ENCODE peak calls at places on chromosome 14, in nine cellular contexts. One of them, this sample, is unnamed. For H3K9me3 and H3K4me1, the result is how much of the 10 kb centered on the place peaks cover.

GRCh38 chr14:65164068-65164824 is 61.9 kb upstream of the MAX start:
- DNase-seq in K562: peak
- DNase-seq in mammary epithelial cell: no peak
- DNase-seq in astrocyte: no peak
- DNase-seq in neural progenitor cell: peak
- DNase-seq in endodermal cell: no peak
- DNase-seq in neuronal stem cell: peak
- DNase-seq in GM23248: peak
- DNase-seq in fibroblast of lung: peak
- DNase-seq in this sample: peak

GRCh38 chr14:52607061-52607460 is 54.4 kb downstream of the GPR137C start:
- DNase-seq in GM23248: no peak
- DNase-seq in endodermal cell: no peak
- DNase-seq in astrocyte: no peak
- DNase-seq in neural progenitor cell: no peak
- DNase-seq in mammary epithelial cell: no peak
- DNase-seq in K562: no peak
- DNase-seq in fibroblast of lung: no peak
- DNase-seq in neuronal stem cell: no peak
- DNase-seq in this sample: no peak

GRCh38 chr14:34604990-34605389 is 25.0 kb downstream of the SNX6 start:
- DNase-seq in mammary epithelial cell: no peak
- DNase-seq in K562: no peak
- DNase-seq in GM23248: peak
- DNase-seq in fibroblast of lung: peak
- DNase-seq in neuronal stem cell: no peak
- DNase-seq in neural progenitor cell: no peak
- DNase-seq in endodermal cell: no peak
- DNase-seq in astrocyte: peak
- DNase-seq in this sample: peak

GRCh38 chr14:61927521-61927920 is 165.3 kb downstream of the SNAPC1 start:
- DNase-seq in K562: no peak
- DNase-seq in neural progenitor cell: peak
- DNase-seq in mammary epithelial cell: peak
- DNase-seq in endodermal cell: peak
- DNase-seq in astrocyte: peak
- DNase-seq in GM23248: peak
- DNase-seq in neuronal stem cell: no peak
- DNase-seq in fibroblast of lung: peak
- DNase-seq in this sample: peak

GRCh38 chr14:51188566-51189185 is 51.4 kb upstream of the TMX1 start:
- DNase-seq in astrocyte: peak
- DNase-seq in neural progenitor cell: no peak
- DNase-seq in fibroblast of lung: peak
- DNase-seq in K562: no peak
- DNase-seq in neuronal stem cell: no peak
- DNase-seq in GM23248: peak
- DNase-seq in endodermal cell: no peak
- DNase-seq in mammary epithelial cell: no peak
- DNase-seq in this sample: peak

GRCh38 chr14:20606190-20606901 is 15.2 kb upstream of the RNASE12 start:
- DNase-seq in mammary epithelial cell: peak
- DNase-seq in astrocyte: no peak
- DNase-seq in neural progenitor cell: peak
- DNase-seq in neuronal stem cell: no peak
- DNase-seq in GM23248: peak
- DNase-seq in endodermal cell: peak
- DNase-seq in fibroblast of lung: peak
- DNase-seq in K562: no peak
- DNase-seq in this sample: peak

GRCh38 chr14:81455344-81455743 is 55.2 kb upstream of the STON2 start:
- DNase-seq in neural progenitor cell: no peak
- DNase-seq in fibroblast of lung: no peak
- DNase-seq in neuronal stem cell: no peak
- DNase-seq in mammary epithelial cell: no peak
- DNase-seq in GM23248: peak
- DNase-seq in endodermal cell: no peak
- DNase-seq in astrocyte: peak
- DNase-seq in K562: no peak
- DNase-seq in this sample: no peak

GRCh38 chr14:93986972-93987371 is 10.1 kb upstream of the CCDC197 start:
- DNase-seq in neural progenitor cell: no peak
- DNase-seq in astrocyte: no peak
- DNase-seq in GM23248: no peak
- DNase-seq in K562: no peak
- DNase-seq in fibroblast of lung: no peak
- DNase-seq in endodermal cell: no peak
- DNase-seq in mammary epithelial cell: no peak
- DNase-seq in neuronal stem cell: no peak
- DNase-seq in this sample: no peak

GRCh38 chr14:73720636-73721035 is 6.5 kb upstream of the PNMA1 start:
- DNase-seq in neuronal stem cell: no peak
- DNase-seq in endodermal cell: no peak
- DNase-seq in fibroblast of lung: no peak
- DNase-seq in mammary epithelial cell: no peak
- DNase-seq in astrocyte: no peak
- DNase-seq in K562: no peak
- DNase-seq in GM23248: no peak
- DNase-seq in neural progenitor cell: no peak
- DNase-seq in this sample: no peak

GRCh38 chr14:94132285-94132887 is 3.0 kb upstream of the IFI27L2 start:
- DNase-seq in neuronal stem cell: peak
- DNase-seq in astrocyte: peak
- DNase-seq in mammary epithelial cell: peak
- DNase-seq in fibroblast of lung: peak
- DNase-seq in neural progenitor cell: peak
- DNase-seq in endodermal cell: peak
- DNase-seq in K562: peak
- DNase-seq in GM23248: peak
- DNase-seq in this sample: peak

GRCh38 chr14:50417853-50418252 is 21.2 kb upstream of the CDKL1 start:
- DNase-seq in fibroblast of lung: peak
- DNase-seq in neuronal stem cell: no peak
- DNase-seq in neural progenitor cell: no peak
- DNase-seq in GM23248: peak
- DNase-seq in K562: no peak
- DNase-seq in mammary epithelial cell: no peak
- DNase-seq in astrocyte: no peak
- DNase-seq in endodermal cell: no peak
- DNase-seq in this sample: peak

GRCh38 chr14:33578461-33579216 is 372.2 kb downstream of the EGLN3 start:
- DNase-seq in astrocyte: no peak
- DNase-seq in neural progenitor cell: no peak
- DNase-seq in neuronal stem cell: no peak
- DNase-seq in mammary epithelial cell: no peak
- DNase-seq in K562: no peak
- DNase-seq in GM23248: no peak
- DNase-seq in fibroblast of lung: no peak
- DNase-seq in endodermal cell: no peak
- DNase-seq in this sample: no peak

GRCh38 chr14:35380794-35381193 is 23.8 kb downstream of the NFKBIA start:
- DNase-seq in neural progenitor cell: no peak
- DNase-seq in neuronal stem cell: no peak
- DNase-seq in K562: no peak
- DNase-seq in mammary epithelial cell: no peak
- DNase-seq in GM23248: no peak
- DNase-seq in endodermal cell: no peak
- DNase-seq in fibroblast of lung: peak
- DNase-seq in astrocyte: no peak
- DNase-seq in this sample: no peak

GRCh38 chr14:50347521-50347920 is 35.4 kb downstream of the DMAC2L start:
- DNase-seq in astrocyte: peak
- DNase-seq in neuronal stem cell: no peak
- DNase-seq in endodermal cell: no peak
- DNase-seq in mammary epithelial cell: peak
- DNase-seq in GM23248: peak
- DNase-seq in neural progenitor cell: no peak
- DNase-seq in K562: peak
- DNase-seq in fibroblast of lung: peak
- DNase-seq in this sample: peak

GRCh38 chr14:72907886-72908285 is 14.0 kb upstream of the DPF3 start:
- DNase-seq in mammary epithelial cell: peak
- DNase-seq in GM23248: peak
- DNase-seq in K562: peak
- DNase-seq in neural progenitor cell: no peak
- DNase-seq in neuronal stem cell: no peak
- DNase-seq in fibroblast of lung: peak
- DNase-seq in astrocyte: peak
- DNase-seq in endodermal cell: peak
- DNase-seq in this sample: peak

DNA sequence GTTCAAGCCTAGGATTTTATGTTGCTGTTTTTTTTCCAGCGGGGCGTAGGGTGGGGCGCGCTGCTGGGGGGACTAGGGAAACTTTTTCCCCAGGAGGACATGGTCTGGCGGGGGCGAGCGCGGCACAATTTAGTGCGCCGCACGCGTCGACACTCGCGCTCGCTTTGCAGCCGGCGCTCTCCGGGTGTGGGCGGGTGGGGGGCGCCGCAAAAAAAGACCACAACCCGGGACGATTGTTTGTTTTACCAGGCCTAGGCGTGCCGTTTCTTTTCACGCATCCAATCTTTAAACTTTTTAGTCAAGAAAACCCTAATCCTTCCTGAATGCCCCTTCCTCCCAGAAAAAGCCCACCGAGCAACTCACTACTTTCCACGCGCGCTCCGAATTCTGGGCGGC is 865 bp upstream of the ZFP36L1 start:
- DNase-seq in astrocyte: no peak
- DNase-seq in fibroblast of lung: no peak
- DNase-seq in K562: peak
- DNase-seq in GM23248: peak
- DNase-seq in mammary epithelial cell: no peak
- DNase-seq in neuronal stem cell: no peak
- DNase-seq in neural progenitor cell: no peak
- DNase-seq in endodermal cell: peak
- DNase-seq in this sample: no peak
- H3K9ac ChIP-seq in astrocyte: peak
- H3K9ac ChIP-seq in fibroblast of lung: peak
- H3K9ac ChIP-seq in K562: peak
- H3K9ac ChIP-seq in GM23248: peak
- H3K9ac ChIP-seq in mammary epithelial cell: peak
- H3K9ac ChIP-seq in neuronal stem cell: peak
- H3K9ac ChIP-seq in neural progenitor cell: peak
- H3K9ac ChIP-seq in endodermal cell: peak
- H3K9ac ChIP-seq in this sample: peak

DNA sequence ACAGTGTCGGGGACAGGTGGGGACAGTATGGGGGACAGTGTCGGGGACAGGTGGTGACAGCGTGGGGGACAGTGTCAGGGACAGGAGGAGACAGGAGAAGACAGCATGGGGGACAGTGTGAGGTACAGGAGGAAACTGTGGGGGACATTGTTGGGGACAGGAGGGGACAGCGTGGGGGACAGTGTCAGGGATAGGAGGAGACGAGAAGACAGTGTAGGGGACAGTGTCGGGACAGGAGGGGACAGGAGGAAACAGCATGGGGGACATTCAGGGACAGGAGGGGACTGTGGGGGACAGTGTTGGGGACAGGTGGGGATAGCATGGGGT is 139.5 kb downstream of the TMEM121 start:
- DNase-seq in endodermal cell: no peak
- DNase-seq in neuronal stem cell: no peak
- DNase-seq in K562: no peak
- DNase-seq in GM23248: no peak
- DNase-seq in neural progenitor cell: no peak
- DNase-seq in fibroblast of lung: no peak
- DNase-seq in astrocyte: no peak
- DNase-seq in mammary epithelial cell: no peak
- DNase-seq in this sample: no peak
- H3K9me3 ChIP-seq in endodermal cell: under half
- H3K9me3 ChIP-seq in neuronal stem cell: under half
- H3K9me3 ChIP-seq in K562: under half
- H3K9me3 ChIP-seq in GM23248: under half
- H3K9me3 ChIP-seq in neural progenitor cell: under half
- H3K9me3 ChIP-seq in fibroblast of lung: under half
- H3K9me3 ChIP-seq in astrocyte: under half
- H3K9me3 ChIP-seq in mammary epithelial cell: under half
- H3K9me3 ChIP-seq in this sample: under half

GRCh38 chr14:63875311-63875710 is 22.5 kb downstream of the SYNE2 start:
- DNase-seq in neuronal stem cell: no peak
- DNase-seq in K562: no peak
- DNase-seq in endodermal cell: no peak
- DNase-seq in GM23248: peak
- DNase-seq in fibroblast of lung: peak
- DNase-seq in neural progenitor cell: no peak
- DNase-seq in mammary epithelial cell: peak
- DNase-seq in astrocyte: peak
- DNase-seq in this sample: no peak
- H3K4me1 ChIP-seq in neuronal stem cell: under half
- H3K4me1 ChIP-seq in K562: under half
- H3K4me1 ChIP-seq in endodermal cell: under half
- H3K4me1 ChIP-seq in GM23248: under half
- H3K4me1 ChIP-seq in fibroblast of lung: under half
- H3K4me1 ChIP-seq in neural progenitor cell: under half
- H3K4me1 ChIP-seq in mammary epithelial cell: under half
- H3K4me1 ChIP-seq in astrocyte: under half
- H3K4me1 ChIP-seq in this sample: under half

GRCh38 chr14:105085766-105086165 is 20.5 kb upstream of the GPR132 start:
- DNase-seq in neural progenitor cell: no peak
- DNase-seq in fibroblast of lung: no peak
- DNase-seq in neuronal stem cell: no peak
- DNase-seq in GM23248: no peak
- DNase-seq in endodermal cell: no peak
- DNase-seq in mammary epithelial cell: no peak
- DNase-seq in astrocyte: no peak
- DNase-seq in K562: no peak
- DNase-seq in this sample: no peak

GRCh38 chr14:105084741-105085571 is 19.7 kb upstream of the GPR132 start:
- DNase-seq in mammary epithelial cell: no peak
- DNase-seq in astrocyte: no peak
- DNase-seq in neural progenitor cell: no peak
- DNase-seq in K562: no peak
- DNase-seq in fibroblast of lung: no peak
- DNase-seq in GM23248: no peak
- DNase-seq in endodermal cell: no peak
- DNase-seq in neuronal stem cell: no peak
- DNase-seq in this sample: no peak

GRCh38 chr14:105087963-105088811 is 23.0 kb upstream of the GPR132 start:
- DNase-seq in astrocyte: peak
- DNase-seq in neural progenitor cell: peak
- DNase-seq in K562: peak
- DNase-seq in fibroblast of lung: peak
- DNase-seq in GM23248: peak
- DNase-seq in endodermal cell: peak
- DNase-seq in mammary epithelial cell: peak
- DNase-seq in neuronal stem cell: peak
- DNase-seq in this sample: peak

GRCh38 chr14:105087308-105087962 is 22.2 kb upstream of the GPR132 start:
- DNase-seq in K562: peak
- DNase-seq in neuronal stem cell: no peak
- DNase-seq in fibroblast of lung: peak
- DNase-seq in mammary epithelial cell: peak
- DNase-seq in astrocyte: peak
- DNase-seq in neural progenitor cell: peak
- DNase-seq in endodermal cell: peak
- DNase-seq in GM23248: peak
- DNase-seq in this sample: peak

DNA sequence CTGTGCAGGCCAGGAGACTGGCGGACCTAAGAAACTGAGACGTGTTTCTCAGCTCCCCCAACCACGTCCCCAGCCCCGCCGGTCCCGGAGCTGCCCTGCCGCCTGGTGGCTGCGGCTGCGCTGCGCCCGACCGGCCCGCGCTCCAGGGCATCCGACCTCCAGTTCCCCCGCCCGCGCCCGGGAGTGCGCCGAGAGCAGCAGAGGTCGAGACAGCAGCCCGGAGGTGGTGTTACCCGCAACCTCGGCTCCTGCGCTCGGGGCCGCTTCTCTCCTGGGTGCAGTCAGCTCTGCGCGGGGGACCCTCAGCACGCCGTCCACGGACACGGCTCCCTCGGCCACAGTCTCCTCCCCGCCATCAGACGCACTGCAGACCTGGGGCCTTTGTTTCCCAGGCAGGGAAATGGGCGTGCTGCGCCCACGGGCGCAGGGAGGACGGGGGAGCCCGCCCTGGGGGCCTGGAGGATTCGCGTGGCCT is 21.6 kb upstream of the GPR132 start:
- DNase-seq in K562: peak
- DNase-seq in fibroblast of lung: peak
- DNase-seq in neuronal stem cell: peak
- DNase-seq in GM23248: peak
- DNase-seq in astrocyte: peak
- DNase-seq in endodermal cell: peak
- DNase-seq in neural progenitor cell: peak
- DNase-seq in mammary epithelial cell: peak
- DNase-seq in this sample: peak
- H3K9ac ChIP-seq in K562: peak
- H3K9ac ChIP-seq in fibroblast of lung: peak
- H3K9ac ChIP-seq in neuronal stem cell: no peak
- H3K9ac ChIP-seq in GM23248: peak
- H3K9ac ChIP-seq in astrocyte: peak
- H3K9ac ChIP-seq in endodermal cell: no peak
- H3K9ac ChIP-seq in neural progenitor cell: no peak
- H3K9ac ChIP-seq in mammary epithelial cell: peak
- H3K9ac ChIP-seq in this sample: peak